ENCODE peak calls at places on chromosomes 3 and 15, in nine cellular contexts. P, O, G, V, W, B, S, Q and H are unnamed samples. For H3K4me1 and H3K36me3, the result is how much of the 10 kb centered on the place peaks cover.

GRCh38 chr15:89723031-89723430 is 28.0 kb downstream of the MESP1 start:
- DNase-seq in P (no peak), O (no peak), G (no peak), V (no peak), W (no peak), B (no peak), S (no peak), Q (no peak), H (no peak)

GRCh38 chr3:148923592-148923991 is 58.5 kb downstream of the CPA3 start:
- DNase-seq in P (no peak), O (no peak), G (no peak), V (no peak), W (no peak), B (no peak), S (no peak), Q (no peak), H (no peak)

GRCh38 chr15:80660114-80660513 is 35.0 kb upstream of the ABHD17C start:
- DNase-seq in P (no peak), O (no peak), G (peak), V (no peak), W (no peak), B (peak), S (no peak), Q (peak), H (no peak)

GRCh38 chr3:147415819-147416218 is 6.7 kb downstream of the ZIC1 start:
- DNase-seq in P (no peak), O (no peak), G (no peak), V (no peak), W (no peak), B (no peak), S (no peak), Q (no peak), H (no peak)

GRCh38 chr3:162370136-162370535 is 873.5 kb downstream of the OTOL1 start:
- DNase-seq in P (no peak), O (no peak), G (no peak), V (no peak), W (no peak), B (no peak), S (no peak), Q (no peak), H (no peak)

GRCh38 chr3:131326307-131326706 is 55.3 kb upstream of the NUDT16 start:
- DNase-seq in P (no peak), O (peak), G (peak), V (no peak), W (no peak), B (peak), S (no peak), Q (peak), H (no peak)

GRCh38 chr15:76916369-76916768 is 11.2 kb upstream of the SCAPER start:
- DNase-seq in P (no peak), O (no peak), G (no peak), V (no peak), W (no peak), B (no peak), S (no peak), Q (no peak), H (no peak)

GRCh38 chr15:41885841-41886240 is 8.0 kb downstream of the SPTBN5 start:
- DNase-seq in P (no peak), O (no peak), G (no peak), V (no peak), W (no peak), B (no peak), S (no peak), Q (no peak), H (no peak)

GRCh38 chr15:89114974-89115373 is 26.7 kb downstream of the ABHD2 start:
- DNase-seq in P (no peak), O (no peak), G (peak), V (no peak), W (no peak), B (peak), S (peak), Q (peak), H (no peak)

GRCh38 chr3:133113526-133113925 is 75.3 kb downstream of the TMEM108 start:
- DNase-seq in P (no peak), O (no peak), G (peak), V (no peak), W (no peak), B (peak), S (no peak), Q (no peak), H (no peak)

GRCh38 chr3:12974316-12974715 is 98.9 kb downstream of the IQSEC1 start:
- DNase-seq in P (no peak), O (no peak), G (no peak), V (no peak), W (no peak), B (no peak), S (no peak), Q (no peak), H (no peak)

GRCh38 chr3:144162042-144162441 is 190.4 kb downstream of the DIPK2A start:
- DNase-seq in P (no peak), O (no peak), G (peak), V (no peak), W (no peak), B (peak), S (no peak), Q (peak), H (no peak)

GRCh38 chr15:73969151-73969759 is 22.8 kb downstream of the STOML1 start:
- DNase-seq in P (peak), O (no peak), G (peak), V (peak), W (peak), B (no peak), S (no peak), Q (no peak), H (no peak)

GRCh38 chr3:134494539-134494938 is 8.7 kb downstream of the CEP63 start:
- DNase-seq in P (no peak), O (no peak), G (no peak), V (no peak), W (no peak), B (no peak), S (no peak), Q (no peak), H (no peak)

GRCh38 chr15:45790325-45790943 is 155.6 kb downstream of the SQOR start:
- DNase-seq in P (no peak), O (peak), G (peak), V (no peak), W (no peak), B (no peak), S (no peak), Q (peak), H (no peak)

GRCh38 chr3:164673738-164674137 is 404.6 kb downstream of the SI start:
- DNase-seq in P (no peak), O (no peak), G (no peak), V (no peak), W (no peak), B (no peak), S (no peak), Q (no peak), H (no peak)

GRCh38 chr15:22942306-22942855 is 37.8 kb downstream of the CYFIP1 start:
- DNase-seq in P (peak), O (no peak), G (no peak), V (no peak), W (no peak), B (no peak), S (no peak), Q (no peak), H (no peak)

GRCh38 chr3:116440196-116440595 is 5.1 kb downstream of the LSAMP start:
- DNase-seq in P (no peak), O (no peak), G (peak), V (no peak), W (no peak), B (peak), S (no peak), Q (peak), H (no peak)

GRCh38 chr3:124767259-124767658 is 37.0 kb downstream of the UMPS start:
- DNase-seq in P (no peak), O (no peak), G (no peak), V (no peak), W (no peak), B (no peak), S (no peak), Q (no peak), H (no peak)

GRCh38 chr15:52558196-52558595 is 10.6 kb downstream of the ARPP19 start:
- DNase-seq in P (no peak), O (no peak), G (peak), V (no peak), W (no peak), B (peak), S (no peak), Q (peak), H (no peak)
- H3K27ac ChIP-seq in P (no peak), O (peak), G (peak), V (no peak), W (no peak), B (peak), S (no peak), Q (no peak), H (no peak)

DNA sequence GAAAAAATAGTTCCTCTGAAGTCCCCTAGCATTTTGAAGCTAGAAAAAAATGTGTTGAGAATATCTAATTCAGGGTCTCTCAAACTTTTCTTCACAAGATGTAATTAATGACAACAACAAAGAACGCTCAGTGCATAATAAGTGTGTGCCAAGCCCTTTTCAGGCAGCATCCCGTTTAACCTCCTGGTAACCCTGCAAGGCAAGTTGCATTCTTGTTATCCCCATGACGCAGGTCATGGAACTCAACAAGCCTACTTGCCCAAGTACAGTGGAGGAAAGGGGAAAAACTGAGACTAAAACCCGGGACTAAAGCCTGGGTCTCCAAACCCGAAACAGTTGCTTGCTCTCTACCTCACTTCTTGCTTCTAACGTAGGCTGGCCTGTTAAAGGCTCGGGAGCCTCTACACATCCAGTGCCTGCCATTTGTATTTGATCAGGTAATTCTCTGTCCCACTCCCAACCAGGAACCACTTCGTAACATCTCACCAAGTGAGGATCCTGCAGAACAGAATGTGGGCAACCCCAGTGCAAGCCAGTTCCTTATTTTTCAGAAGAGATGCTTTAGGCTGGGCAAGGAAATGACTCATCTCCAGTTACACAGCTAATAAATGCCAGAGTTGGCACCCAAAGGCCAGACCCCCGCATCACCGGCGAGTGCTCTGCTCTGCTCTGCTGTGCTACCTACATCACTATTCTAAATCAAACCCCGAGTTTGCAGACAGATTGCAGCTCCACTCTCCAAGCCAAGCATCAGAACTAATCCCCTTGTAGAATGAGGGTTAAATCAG is 28.3 kb downstream of the LMCD1 start:
- DNase-seq in P (no peak), O (no peak), G (peak), V (no peak), W (no peak), B (peak), S (no peak), Q (no peak), H (no peak)
- H3K4me1 ChIP-seq in P (under half), O (under half), G (under half), V (under half), W (under half), B (under half), S (under half), Q (under half), H (under half)

GRCh38 chr15:48408337-48408736 is 77.1 kb downstream of the DUT start:
- DNase-seq in P (no peak), O (no peak), G (peak), V (no peak), W (no peak), B (no peak), S (no peak), Q (no peak), H (no peak)
- H3K36me3 ChIP-seq in P (under half), O (under half), G (half or more), V (under half), W (under half), B (half or more), S (under half), Q (under half), H (under half)

GRCh38 chr15:57358611-57359010 is 17.7 kb upstream of the CGNL1 start:
- DNase-seq in P (no peak), O (no peak), G (no peak), V (no peak), W (no peak), B (no peak), S (no peak), Q (no peak), H (no peak)

GRCh38 chr15:57357796-57358195 is 18.5 kb upstream of the CGNL1 start:
- DNase-seq in P (peak), O (no peak), G (no peak), V (no peak), W (no peak), B (no peak), S (no peak), Q (no peak), H (no peak)

GRCh38 chr15:57355259-57355658 is 21.0 kb upstream of the CGNL1 start:
- DNase-seq in P (no peak), O (no peak), G (no peak), V (no peak), W (no peak), B (no peak), S (no peak), Q (no peak), H (no peak)

GRCh38 chr15:57356178-57356577 is 20.1 kb upstream of the CGNL1 start:
- DNase-seq in P (no peak), O (no peak), G (no peak), V (no peak), W (no peak), B (no peak), S (no peak), Q (no peak), H (no peak)

DNA sequence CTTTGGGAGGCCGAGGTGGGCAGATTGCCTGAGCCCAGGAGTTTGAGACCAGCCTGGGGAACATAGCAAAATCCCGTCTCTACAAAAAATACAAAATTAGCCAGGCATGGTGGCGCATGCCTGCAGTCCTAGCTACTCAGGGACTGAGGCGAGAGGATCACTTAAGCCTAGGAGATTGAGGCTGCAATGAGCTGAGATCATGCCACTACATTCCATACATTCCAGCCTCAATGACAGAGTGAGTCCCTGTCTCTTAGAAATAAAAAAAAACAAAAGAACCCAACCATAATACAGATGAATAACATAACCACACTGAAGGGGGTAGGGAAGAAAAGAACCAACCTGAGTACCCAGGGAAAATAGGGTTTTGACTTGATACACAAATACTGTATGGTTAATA is 19.7 kb upstream of the CGNL1 start:
- DNase-seq in P (no peak), O (no peak), G (peak), V (no peak), W (no peak), B (peak), S (no peak), Q (peak), H (no peak)
- H3K27ac ChIP-seq in P (no peak), O (no peak), G (no peak), V (no peak), W (no peak), B (peak), S (no peak), Q (peak), H (no peak)

DNA sequence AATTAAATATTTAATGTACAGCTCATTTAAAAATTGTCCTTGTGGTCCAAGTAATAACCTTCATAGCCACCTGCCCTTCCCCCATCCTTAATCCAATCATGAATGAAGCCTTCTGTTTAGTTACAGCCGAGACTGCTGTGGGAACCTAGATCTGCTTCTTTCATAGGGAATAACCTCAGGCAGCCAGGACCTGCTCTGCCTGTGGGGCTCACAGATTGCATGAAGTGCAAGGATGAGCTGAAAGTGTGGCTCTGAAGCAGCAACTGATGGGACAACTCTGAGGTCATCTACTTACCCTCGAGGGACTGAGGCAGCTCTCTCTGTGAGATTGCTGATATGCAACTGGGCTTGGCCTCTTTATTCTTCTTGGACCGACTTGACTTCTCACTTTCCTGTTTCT is 169.8 kb downstream of the POTEB3 start:
- DNase-seq in P (no peak), O (no peak), G (no peak), V (no peak), W (no peak), B (no peak), S (no peak), Q (no peak), H (no peak)
- H3K4me1 ChIP-seq in P (under half), O (under half), G (under half), V (under half), W (under half), B (under half), S (under half), Q (under half), H (under half)

GRCh38 chr3:128806588-128806987 is 72.8 kb upstream of the ACAD9 start:
- DNase-seq in P (no peak), O (no peak), G (no peak), V (no peak), W (no peak), B (no peak), S (no peak), Q (no peak), H (no peak)
- H3K36me3 ChIP-seq in P (under half), O (under half), G (under half), V (under half), W (under half), B (under half), S (half or more), Q (under half), H (under half)

GRCh38 chr3:126974756-126975155 is 8.2 kb upstream of the PLXNA1 start:
- DNase-seq in P (no peak), O (no peak), G (no peak), V (no peak), W (no peak), B (no peak), S (no peak), Q (no peak), H (no peak)
- H3K27ac ChIP-seq in P (no peak), O (no peak), G (no peak), V (no peak), W (no peak), B (no peak), S (no peak), Q (no peak), H (no peak)

GRCh38 chr3:172170841-172171240 is 131.5 kb downstream of the FNDC3B start:
- DNase-seq in P (no peak), O (no peak), G (no peak), V (no peak), W (no peak), B (no peak), S (no peak), Q (no peak), H (no peak)
- H3K4me1 ChIP-seq in P (under half), O (under half), G (under half), V (under half), W (under half), B (under half), S (half or more), Q (under half), H (under half)

GRCh38 chr3:49025793-49026520 is 3.2 kb downstream of the IMPDH2 start:
- DNase-seq in P (no peak), O (no peak), G (no peak), V (no peak), W (no peak), B (no peak), S (no peak), Q (no peak), H (no peak)
- H3K36me3 ChIP-seq in P (under half), O (half or more), G (under half), V (under half), W (under half), B (under half), S (under half), Q (under half), H (under half)

DNA sequence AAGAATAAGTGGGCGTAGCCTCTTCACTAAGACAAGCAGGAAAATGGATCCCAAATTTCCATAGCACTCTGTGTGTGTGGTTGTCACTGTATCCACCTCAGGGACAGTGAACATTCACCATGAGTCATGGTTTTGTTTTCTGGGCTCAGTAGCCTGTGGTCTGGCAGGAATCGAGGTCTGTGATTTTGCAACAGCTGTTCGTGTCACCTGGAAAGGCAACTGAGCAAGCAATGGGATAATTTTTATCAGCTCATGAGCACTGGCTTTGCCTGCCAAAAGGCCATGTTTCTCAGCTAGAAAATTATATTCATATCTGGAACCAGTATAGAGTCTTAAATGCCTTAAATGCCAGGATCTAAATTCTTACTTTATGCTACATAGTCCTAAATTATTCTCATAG is 60.9 kb downstream of the STRIT1 start:
- DNase-seq in P (peak), O (peak), G (peak), V (peak), W (no peak), B (peak), S (peak), Q (peak), H (peak)
- H3K27ac ChIP-seq in P (peak), O (no peak), G (peak), V (no peak), W (no peak), B (peak), S (peak), Q (no peak), H (no peak)